ENCODE peak calls at places on chromosomes 11 and 22, in eight cellular contexts. One of them, this sample, is unnamed.

GRCh38 chr11:75474240-75474639 is 41.2 kb upstream of the KLHL35 start:
- DNase-seq in cardiac muscle cell: no peak
- DNase-seq in IMR-90: peak
- DNase-seq in A673: peak
- DNase-seq in thoracic aorta: no peak
- DNase-seq in mammary epithelial cell: no peak
- DNase-seq in PC-9: no peak
- DNase-seq in PC-3: no peak
- DNase-seq in this sample: no peak

GRCh38 chr11:115548878-115549528 is 44.8 kb upstream of the CADM1 start:
- DNase-seq in cardiac muscle cell: no peak
- DNase-seq in PC-9: no peak
- DNase-seq in thoracic aorta: no peak
- DNase-seq in IMR-90: no peak
- DNase-seq in A673: no peak
- DNase-seq in PC-3: no peak
- DNase-seq in mammary epithelial cell: no peak
- DNase-seq in this sample: no peak

GRCh38 chr22:19063581-19064353 is 58.4 kb downstream of the DGCR2 start:
- DNase-seq in PC-3: no peak
- DNase-seq in PC-9: no peak
- DNase-seq in mammary epithelial cell: no peak
- DNase-seq in cardiac muscle cell: peak
- DNase-seq in IMR-90: no peak
- DNase-seq in thoracic aorta: no peak
- DNase-seq in A673: no peak
- DNase-seq in this sample: no peak

GRCh38 chr22:42202669-42203068 is 67.8 kb downstream of the TCF20 start:
- DNase-seq in cardiac muscle cell: peak
- DNase-seq in A673: no peak
- DNase-seq in mammary epithelial cell: no peak
- DNase-seq in thoracic aorta: no peak
- DNase-seq in PC-3: no peak
- DNase-seq in IMR-90: peak
- DNase-seq in PC-9: no peak
- DNase-seq in this sample: no peak

GRCh38 chr11:66879583-66879982 is 22.7 kb downstream of the LRFN4 start:
- DNase-seq in mammary epithelial cell: no peak
- DNase-seq in thoracic aorta: no peak
- DNase-seq in IMR-90: no peak
- DNase-seq in PC-3: no peak
- DNase-seq in cardiac muscle cell: no peak
- DNase-seq in PC-9: no peak
- DNase-seq in A673: no peak
- DNase-seq in this sample: no peak

GRCh38 chr11:23897453-23898289 is 599.2 kb upstream of the LUZP2 start:
- DNase-seq in PC-9: no peak
- DNase-seq in thoracic aorta: no peak
- DNase-seq in cardiac muscle cell: peak
- DNase-seq in mammary epithelial cell: peak
- DNase-seq in A673: no peak
- DNase-seq in PC-3: peak
- DNase-seq in IMR-90: peak
- DNase-seq in this sample: peak

GRCh38 chr11:68687986-68688385 is 3.6 kb downstream of the GAL start:
- DNase-seq in A673: no peak
- DNase-seq in PC-9: no peak
- DNase-seq in cardiac muscle cell: no peak
- DNase-seq in PC-3: no peak
- DNase-seq in mammary epithelial cell: no peak
- DNase-seq in thoracic aorta: no peak
- DNase-seq in IMR-90: no peak
- DNase-seq in this sample: no peak

GRCh38 chr11:4641501-4641900 is 2.3 kb upstream of the OR51E1 start:
- DNase-seq in thoracic aorta: no peak
- DNase-seq in A673: no peak
- DNase-seq in IMR-90: no peak
- DNase-seq in cardiac muscle cell: no peak
- DNase-seq in mammary epithelial cell: no peak
- DNase-seq in PC-9: no peak
- DNase-seq in PC-3: no peak
- DNase-seq in this sample: no peak

GRCh38 chr22:46373838-46374662 is 38.5 kb downstream of the TRMU start:
- DNase-seq in A673: no peak
- DNase-seq in IMR-90: no peak
- DNase-seq in mammary epithelial cell: no peak
- DNase-seq in PC-3: no peak
- DNase-seq in thoracic aorta: no peak
- DNase-seq in PC-9: no peak
- DNase-seq in cardiac muscle cell: no peak
- DNase-seq in this sample: no peak

GRCh38 chr22:21626735-21627469 is 2.9 kb downstream of the YDJC start:
- DNase-seq in PC-3: no peak
- DNase-seq in A673: no peak
- DNase-seq in cardiac muscle cell: no peak
- DNase-seq in mammary epithelial cell: no peak
- DNase-seq in IMR-90: no peak
- DNase-seq in PC-9: no peak
- DNase-seq in thoracic aorta: no peak
- DNase-seq in this sample: no peak

GRCh38 chr11:111631666-111632039 is 29.4 kb downstream of the SIK2 start:
- DNase-seq in cardiac muscle cell: peak
- DNase-seq in PC-9: no peak
- DNase-seq in IMR-90: peak
- DNase-seq in mammary epithelial cell: peak
- DNase-seq in PC-3: peak
- DNase-seq in A673: peak
- DNase-seq in thoracic aorta: no peak
- DNase-seq in this sample: peak

GRCh38 chr11:11519184-11519583 is 102.6 kb downstream of the GALNT18 start:
- DNase-seq in PC-9: no peak
- DNase-seq in A673: no peak
- DNase-seq in cardiac muscle cell: no peak
- DNase-seq in thoracic aorta: no peak
- DNase-seq in IMR-90: no peak
- DNase-seq in mammary epithelial cell: no peak
- DNase-seq in PC-3: no peak
- DNase-seq in this sample: no peak

GRCh38 chr11:86524603-86525352 is 147.6 kb downstream of the ME3 start:
- DNase-seq in A673: peak
- DNase-seq in IMR-90: peak
- DNase-seq in PC-3: peak
- DNase-seq in cardiac muscle cell: peak
- DNase-seq in mammary epithelial cell: peak
- DNase-seq in PC-9: peak
- DNase-seq in thoracic aorta: no peak
- DNase-seq in this sample: peak

GRCh38 chr22:45072322-45072903 is 62.6 kb upstream of the PHF21B start:
- DNase-seq in cardiac muscle cell: peak
- DNase-seq in PC-9: peak
- DNase-seq in IMR-90: peak
- DNase-seq in mammary epithelial cell: peak
- DNase-seq in PC-3: peak
- DNase-seq in A673: no peak
- DNase-seq in thoracic aorta: no peak
- DNase-seq in this sample: peak

GRCh38 chr22:48576333-48577013 is 1251.2 kb downstream of the BRD1 start:
- DNase-seq in IMR-90: no peak
- DNase-seq in thoracic aorta: no peak
- DNase-seq in A673: peak
- DNase-seq in PC-3: no peak
- DNase-seq in mammary epithelial cell: no peak
- DNase-seq in PC-9: no peak
- DNase-seq in cardiac muscle cell: no peak
- DNase-seq in this sample: no peak

GRCh38 chr11:61140416-61140815 is 20.8 kb downstream of the VPS37C start:
- DNase-seq in cardiac muscle cell: no peak
- DNase-seq in thoracic aorta: no peak
- DNase-seq in A673: no peak
- DNase-seq in PC-9: no peak
- DNase-seq in PC-3: no peak
- DNase-seq in IMR-90: no peak
- DNase-seq in mammary epithelial cell: no peak
- DNase-seq in this sample: no peak

DNA sequence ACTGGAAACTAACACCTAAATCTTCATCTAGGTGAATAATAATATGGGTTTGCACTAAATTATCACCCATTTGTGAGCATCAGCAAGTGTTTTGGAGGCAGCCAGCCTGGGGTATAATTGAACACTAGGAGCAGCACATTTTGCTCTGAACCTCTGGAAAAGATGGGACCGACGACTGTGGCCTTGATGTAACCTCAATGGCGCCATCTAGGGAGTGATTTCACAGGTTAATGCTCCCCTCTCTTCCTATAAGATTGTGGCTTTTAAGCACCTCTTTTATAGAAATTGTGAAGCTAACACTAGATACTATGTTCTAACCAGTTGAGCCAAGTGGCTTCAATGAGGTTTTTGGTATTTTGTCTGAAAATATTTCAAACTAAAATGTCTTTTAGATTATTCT is 203.7 kb downstream of the NELL1 start:
- DNase-seq in PC-3: peak
- DNase-seq in A673: peak
- DNase-seq in cardiac muscle cell: peak
- DNase-seq in PC-9: no peak
- DNase-seq in thoracic aorta: no peak
- DNase-seq in IMR-90: no peak
- DNase-seq in mammary epithelial cell: peak
- DNase-seq in this sample: no peak
- TF ChIP-seq CTCF in PC-3: no peak
- TF ChIP-seq CTCF in A673: peak
- TF ChIP-seq CTCF in cardiac muscle cell: no peak
- TF ChIP-seq CTCF in PC-9: peak
- TF ChIP-seq CTCF in thoracic aorta: no peak
- TF ChIP-seq CTCF in IMR-90: no peak
- TF ChIP-seq CTCF in mammary epithelial cell: no peak
- TF ChIP-seq CTCF in this sample: no peak

DNA sequence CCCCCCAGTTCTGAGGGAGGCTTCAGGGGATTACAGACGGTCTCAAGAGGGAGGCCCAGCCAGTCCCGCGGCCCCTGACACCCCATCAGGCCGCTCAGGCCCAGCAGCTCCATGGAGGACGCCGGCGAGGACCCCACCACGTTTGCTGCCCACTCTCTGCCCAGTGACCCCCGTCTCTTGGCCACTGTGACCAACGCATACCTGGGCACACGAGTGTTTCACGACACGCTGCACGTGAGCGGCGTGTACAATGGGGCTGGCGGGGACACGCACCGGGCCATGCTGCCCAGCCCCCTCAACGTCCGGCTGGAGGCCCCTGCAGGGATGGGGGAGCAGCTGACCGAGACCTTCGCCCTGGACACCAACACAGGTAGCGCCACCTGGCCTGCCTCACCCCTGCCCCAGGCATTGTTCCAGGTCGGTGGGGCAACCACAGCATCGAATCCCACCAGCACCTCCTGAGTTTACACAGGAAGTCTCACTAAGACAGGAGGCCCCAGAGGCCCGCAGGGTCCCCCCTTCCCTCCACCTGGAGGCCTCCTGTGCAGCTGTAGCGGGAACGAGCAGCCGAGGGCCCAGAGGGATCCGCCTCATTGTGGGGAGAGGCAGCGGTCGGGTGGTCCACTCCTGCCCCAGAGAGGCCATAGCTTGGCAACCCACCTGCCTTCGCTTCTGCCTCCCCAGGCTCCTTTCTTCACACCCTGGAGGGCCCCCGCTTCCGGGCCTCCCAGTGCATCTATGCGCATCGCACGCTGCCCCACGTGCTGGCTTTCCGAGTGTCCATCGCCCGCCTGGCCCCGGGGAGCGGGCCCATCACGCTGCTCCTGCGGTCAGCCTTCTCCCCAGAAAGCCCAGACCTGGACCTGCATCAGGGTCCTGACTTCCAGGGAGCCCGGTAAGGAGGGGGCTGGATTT is 1.0 kb downstream of the PGGHG start:
- DNase-seq in IMR-90: no peak
- DNase-seq in PC-3: no peak
- DNase-seq in cardiac muscle cell: no peak
- DNase-seq in PC-9: no peak
- DNase-seq in A673: no peak
- DNase-seq in mammary epithelial cell: no peak
- DNase-seq in thoracic aorta: no peak
- DNase-seq in this sample: no peak
- H3K27ac ChIP-seq in IMR-90: no peak
- H3K27ac ChIP-seq in PC-3: no peak
- H3K27ac ChIP-seq in cardiac muscle cell: no peak
- H3K27ac ChIP-seq in PC-9: no peak
- H3K27ac ChIP-seq in A673: peak
- H3K27ac ChIP-seq in mammary epithelial cell: no peak
- H3K27ac ChIP-seq in thoracic aorta: no peak
- H3K27ac ChIP-seq in this sample: peak

DNA sequence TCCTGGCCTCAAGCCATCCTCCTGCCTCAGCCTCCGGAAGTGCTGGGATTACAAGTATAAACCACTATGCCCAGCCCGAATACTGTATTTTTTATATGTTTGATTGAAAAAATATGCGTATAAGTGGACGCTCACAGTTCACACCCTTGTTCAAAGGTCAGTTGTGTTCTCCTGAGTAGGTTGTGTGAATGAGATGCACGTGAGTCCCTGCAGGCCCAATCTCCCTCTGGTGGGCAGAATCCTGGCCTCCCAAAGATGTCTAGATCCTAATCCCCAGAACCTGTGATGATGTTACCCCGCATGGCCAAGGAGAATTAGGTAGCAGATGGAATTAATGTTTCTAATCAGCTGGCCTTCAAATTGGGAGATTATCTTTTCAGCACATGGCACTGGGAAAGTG is 41.9 kb downstream of the CTTN start:
- DNase-seq in cardiac muscle cell: no peak
- DNase-seq in thoracic aorta: no peak
- DNase-seq in A673: no peak
- DNase-seq in mammary epithelial cell: no peak
- DNase-seq in IMR-90: no peak
- DNase-seq in PC-3: no peak
- DNase-seq in PC-9: no peak
- DNase-seq in this sample: no peak
- TF ChIP-seq CTCF in cardiac muscle cell: no peak
- TF ChIP-seq CTCF in thoracic aorta: no peak
- TF ChIP-seq CTCF in A673: no peak
- TF ChIP-seq CTCF in mammary epithelial cell: no peak
- TF ChIP-seq CTCF in IMR-90: no peak
- TF ChIP-seq CTCF in PC-3: no peak
- TF ChIP-seq CTCF in PC-9: no peak
- TF ChIP-seq CTCF in this sample: no peak

DNA sequence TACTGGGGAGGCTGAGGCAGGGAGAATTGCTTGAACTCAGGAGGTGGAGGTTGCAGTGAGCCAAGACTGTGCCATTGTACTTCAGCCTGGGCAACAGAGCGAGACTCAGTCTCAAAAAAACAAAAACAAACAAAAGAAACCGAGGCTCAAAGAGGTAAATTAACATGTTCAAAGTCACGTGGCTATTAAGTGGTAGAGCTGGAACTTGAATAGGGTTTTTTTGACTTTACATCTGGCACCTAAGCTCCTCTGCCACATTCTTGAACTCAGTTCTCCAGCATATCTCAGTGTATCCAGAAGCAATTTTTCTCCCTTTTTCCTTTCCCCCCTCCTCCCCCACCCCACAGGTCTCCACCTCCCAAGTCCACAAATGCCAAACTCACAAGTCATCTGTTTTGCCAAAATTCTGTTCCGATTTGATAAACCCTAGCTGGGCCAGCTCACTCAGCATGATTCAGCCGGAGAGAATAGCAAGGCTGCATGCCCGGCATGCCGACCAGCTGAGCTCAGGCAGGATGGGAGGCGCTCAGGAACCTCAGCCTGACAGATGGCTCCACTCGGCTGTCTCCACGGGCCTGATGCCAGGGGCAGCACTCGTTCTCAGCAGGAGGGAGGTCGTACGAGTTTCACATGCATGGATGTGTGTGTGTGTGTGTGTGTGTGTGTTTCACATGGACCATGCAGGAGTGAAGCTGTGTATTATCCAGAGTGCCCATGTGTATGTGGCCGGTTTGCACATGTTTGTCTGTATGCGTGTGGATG is 63.2 kb upstream of the RRAS2 start:
- DNase-seq in IMR-90: peak
- DNase-seq in A673: peak
- DNase-seq in cardiac muscle cell: peak
- DNase-seq in PC-9: peak
- DNase-seq in PC-3: peak
- DNase-seq in mammary epithelial cell: peak
- DNase-seq in thoracic aorta: peak
- DNase-seq in this sample: peak
- H3K27ac ChIP-seq in IMR-90: peak
- H3K27ac ChIP-seq in A673: no peak
- H3K27ac ChIP-seq in cardiac muscle cell: no peak
- H3K27ac ChIP-seq in PC-9: peak
- H3K27ac ChIP-seq in PC-3: no peak
- H3K27ac ChIP-seq in mammary epithelial cell: peak
- H3K27ac ChIP-seq in thoracic aorta: peak
- H3K27ac ChIP-seq in this sample: peak